ENCODE peak calls at places on chromosomes 12 and 14, in eight cellular contexts. R, E, W, V, I, Q, F and Z are unnamed samples.

GRCh38 chr12:110367209-110367864 is 36.2 kb downstream of the ANAPC7 start:
- DNase-seq in R (no peak), E (peak), W (no peak), V (peak), I (no peak), Q (peak), F (no peak), Z (no peak)

GRCh38 chr12:126708492-126708896 is 1558.5 kb upstream of the TMEM132C start:
- DNase-seq in R (no peak), E (no peak), W (no peak), V (no peak), I (no peak), Q (peak), F (no peak), Z (no peak)

GRCh38 chr12:130589391-130590317 is 126.4 kb downstream of the RIMBP2 start:
- DNase-seq in R (no peak), E (no peak), W (no peak), V (peak), I (no peak), Q (no peak), F (no peak), Z (no peak)

GRCh38 chr14:99129211-99129696 is 142.7 kb downstream of the BCL11B start:
- DNase-seq in R (no peak), E (no peak), W (no peak), V (no peak), I (no peak), Q (no peak), F (no peak), Z (no peak)

GRCh38 chr14:53792909-53793308 is 163.7 kb downstream of the BMP4 start:
- DNase-seq in R (no peak), E (no peak), W (no peak), V (no peak), I (no peak), Q (no peak), F (no peak), Z (no peak)

GRCh38 chr14:68655021-68655811 is 137.7 kb downstream of the ZFP36L1 start:
- DNase-seq in R (no peak), E (no peak), W (peak), V (peak), I (no peak), Q (no peak), F (no peak), Z (no peak)

GRCh38 chr12:109510196-109510595 is 32.8 kb downstream of the UBE3B start:
- DNase-seq in R (no peak), E (no peak), W (no peak), V (no peak), I (no peak), Q (no peak), F (no peak), Z (no peak)

GRCh38 chr12:30047499-30048262 is 263.9 kb upstream of the TMTC1 start:
- DNase-seq in R (no peak), E (peak), W (no peak), V (no peak), I (peak), Q (peak), F (no peak), Z (no peak)

GRCh38 chr14:67199016-67199415 is 9.8 kb downstream of the GARIN2 start:
- DNase-seq in R (no peak), E (no peak), W (no peak), V (no peak), I (peak), Q (no peak), F (no peak), Z (no peak)